ENCODE peak calls at places on chromosomes 6 and 20, in ten cellular contexts. C is bronchial epithelial cell, B is GM23338, H is cardiac fibroblast, O is HFFc6, V is endothelial cell, K is tibial nerve, Y is kidney, P is AG04450, M is GM20000. Z is an unnamed sample.

GRCh38 chr6:55916188-55916587 is 40.8 kb upstream of the BMP5 start:
- DNase-seq in B (no peak), M (no peak), V (no peak), P (no peak), H (peak; percentile 56), K (no peak), O (peak; percentile 31), Y (no peak), C (peak; percentile 26), Z (no peak)

GRCh38 chr6:85360794-85361642 is 88.9 kb upstream of the NT5E start:
- DNase-seq in M (no peak), K (peak; percentile 16), B (no peak), Y (no peak), V (no peak), P (peak; percentile 90), C (peak; percentile 99), O (peak; percentile 97), H (peak; percentile 96), Z (no peak)

GRCh38 chr6:111157412-111157811 is 70.1 kb downstream of the SLC16A10 start:
- DNase-seq in H (no peak), Y (no peak), K (no peak), M (no peak), V (no peak), C (no peak), P (no peak), B (no peak), O (no peak), Z (no peak)

GRCh38 chr6:63897952-63898351 is 262.4 kb downstream of the PHF3 start:
- DNase-seq in K (no peak), Y (no peak), M (no peak), C (no peak), P (no peak), O (no peak), H (peak; percentile 40), V (no peak), B (no peak), Z (no peak)

GRCh38 chr20:47432251-47433210 is 69.2 kb upstream of the NCOA3 start:
- DNase-seq in H (peak; percentile 40), C (peak; percentile 87), V (no peak), M (no peak), K (no peak), Y (peak; percentile 86), P (no peak), O (no peak), B (no peak), Z (no peak)

GRCh38 chr20:41616228-41616627 is 1.9 kb downstream of the CHD6 start:
- DNase-seq in M (no peak), O (no peak), Y (no peak), P (no peak), H (peak; percentile 10), B (no peak), C (peak; percentile 31), V (no peak), K (no peak), Z (no peak)

GRCh38 chr20:62795023-62795761 is 1.1 kb upstream of the MRGBP start:
- DNase-seq in V (peak; percentile 64), Y (no peak), B (peak; percentile 56), H (peak; percentile 47), P (no peak), M (peak; percentile 75), C (peak; percentile 37), K (peak; percentile 42), O (no peak), Z (no peak)

GRCh38 chr6:170132011-170132521 is 158.8 kb downstream of the DLL1 start:
- DNase-seq in C (no peak), O (no peak), H (no peak), P (no peak), V (no peak), Y (peak; percentile 55), K (no peak), B (no peak), M (peak; percentile 6), Z (no peak)

GRCh38 chr6:51093899-51094665 is 275.4 kb downstream of the TFAP2B start:
- DNase-seq in K (no peak), C (peak; percentile 5), V (no peak), H (no peak), M (no peak), O (no peak), B (no peak), Y (no peak), P (no peak), Z (no peak)

GRCh38 chr6:140480852-140481251 is 1106.4 kb upstream of the CITED2 start:
- DNase-seq in H (peak; percentile 62), O (no peak), M (no peak), C (peak; percentile 6), V (no peak), P (peak; percentile 32), B (no peak), K (peak; percentile 34), Y (no peak), Z (no peak)

GRCh38 chr6:52317841-52318581 is 33.5 kb upstream of the MCM3 start:
- DNase-seq in K (no peak), H (peak; percentile 69), C (peak; percentile 48), O (peak; percentile 60), V (no peak), B (no peak), M (peak; percentile 73), Y (no peak), P (peak; percentile 11), Z (no peak)

GRCh38 chr6:168180548-168181011 is 101.6 kb upstream of the FRMD1 start:
- DNase-seq in C (no peak), V (no peak), H (no peak), O (no peak), Y (no peak), P (no peak), B (peak; percentile 35), M (no peak), K (no peak), Z (no peak)

GRCh38 chr20:1786496-1786895 is 108.7 kb upstream of the SIRPA start:
- DNase-seq in K (no peak), H (no peak), C (no peak), M (no peak), V (no peak), B (no peak), P (no peak), Y (no peak), O (no peak), Z (no peak)

GRCh38 chr20:37511605-37512275 is 9.3 kb upstream of the NNAT start:
- DNase-seq in K (no peak), H (peak; percentile 62), V (no peak), M (no peak), C (peak; percentile 17), O (peak; percentile 84), Y (no peak), B (no peak), P (no peak), Z (no peak)

DNA sequence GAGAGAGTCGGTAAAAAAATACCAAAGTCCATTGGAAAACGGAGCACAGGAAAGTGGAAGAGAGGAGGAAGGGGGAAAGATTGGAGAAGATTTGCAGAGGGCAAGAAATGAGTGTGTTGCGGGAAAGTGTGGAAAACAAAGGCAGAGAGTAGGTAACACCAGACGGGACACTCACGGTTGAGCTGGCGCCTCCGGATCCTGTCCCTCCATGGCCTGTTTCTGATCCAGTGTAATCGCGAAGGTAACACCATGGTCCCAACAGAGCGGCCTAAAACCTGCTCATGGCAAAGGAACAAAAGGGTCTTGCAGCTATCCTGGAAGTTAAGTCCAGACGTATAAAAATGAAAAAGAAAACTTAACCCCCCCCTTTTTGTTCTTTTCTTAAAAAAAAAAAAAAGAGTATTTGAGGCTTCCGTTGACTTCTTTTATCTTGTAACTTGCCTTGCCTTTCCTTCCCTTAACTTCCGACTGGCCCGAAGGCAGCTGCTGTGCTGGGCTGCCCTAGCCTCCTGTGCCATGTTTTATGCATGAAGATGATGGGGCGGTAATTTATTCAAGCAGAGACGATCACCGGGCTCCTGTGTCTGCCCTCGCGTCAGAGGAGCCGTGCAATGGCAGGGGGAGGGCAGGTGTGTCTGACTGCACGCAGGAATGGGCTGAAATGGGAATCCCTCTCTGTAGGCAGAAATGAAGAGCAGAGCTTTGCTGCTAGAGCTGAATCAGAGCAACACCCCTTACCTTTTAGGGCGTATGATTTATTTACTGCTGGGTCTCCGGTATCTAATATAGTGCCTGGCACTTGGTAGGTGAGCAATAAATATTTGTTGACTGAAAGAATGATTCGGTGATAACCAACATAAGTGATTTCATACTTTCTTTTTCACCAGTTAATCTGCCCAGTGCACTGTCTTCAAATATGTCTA is 106.2 kb upstream of the RIPOR2 start:
- DNase-seq in Y (peak; percentile 75), H (no peak), P (no peak), B (peak; percentile 38), O (no peak), V (no peak), M (peak; percentile 21), K (no peak), C (no peak), Z (no peak)
- TF ChIP-seq CTCF in Y (no peak), H (no peak), P (no peak), B (no peak), O (no peak), V (no peak), M (no peak), K (no peak), C (no peak), Z (no peak)

GRCh38 chr6:69162811-69163210 is 527.7 kb downstream of the ADGRB3 start:
- DNase-seq in O (no peak), B (no peak), P (no peak), K (no peak), Y (no peak), C (peak; percentile 5), M (no peak), H (peak; percentile 4), V (no peak), Z (no peak)

GRCh38 chr6:69164564-69165252 is 529.6 kb downstream of the ADGRB3 start:
- DNase-seq in H (peak; percentile 16), C (no peak), O (no peak), Y (no peak), B (peak; percentile 75), M (no peak), K (no peak), V (no peak), P (no peak), Z (no peak)
- TF ChIP-seq CTCF in H (peak; percentile 35), C (no peak), O (peak; percentile 19), Y (no peak), B (peak; percentile 52), M (no peak), K (no peak), V (peak; percentile 65), P (peak; percentile 20), Z (peak; percentile 63)

GRCh38 chr6:132877003-132877402 is 62.6 kb downstream of the RPS12 start:
- DNase-seq in M (no peak), O (no peak), B (no peak), Y (no peak), C (no peak), H (no peak), P (no peak), V (no peak), K (no peak), Z (no peak)
- TF ChIP-seq CTCF in M (no peak), O (no peak), B (no peak), Y (no peak), C (no peak), H (no peak), P (no peak), V (no peak), K (no peak), Z (no peak)

DNA sequence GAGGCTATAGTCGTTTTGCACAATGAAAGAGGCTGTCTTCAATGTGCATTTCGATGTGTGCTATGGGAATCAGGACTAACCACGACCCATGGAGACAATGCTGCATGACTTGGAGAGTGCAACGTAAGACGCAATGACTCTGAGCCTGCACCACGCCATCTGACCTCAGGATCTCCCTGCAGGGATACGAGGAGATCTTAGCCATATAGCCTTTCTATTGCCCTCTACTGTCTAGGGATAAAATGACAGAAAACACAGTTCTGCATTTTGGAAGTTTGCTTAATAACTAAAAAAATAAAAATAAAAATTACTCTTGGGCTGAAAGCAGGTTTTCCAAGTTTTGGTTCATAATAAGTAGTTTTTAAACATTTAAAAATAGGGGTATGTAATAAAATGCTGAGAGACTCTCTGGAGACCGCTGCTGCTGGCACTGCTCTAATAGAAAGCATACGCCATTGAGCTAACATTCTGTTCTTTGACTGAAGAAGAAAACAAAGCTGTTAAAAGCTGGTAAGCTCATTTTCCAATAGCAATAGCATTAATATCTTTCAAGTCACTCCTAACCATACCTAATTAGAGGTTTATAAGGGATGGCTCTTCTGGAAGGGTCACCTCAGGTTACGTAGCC is 87.2 kb downstream of the PDE7B start:
- DNase-seq in K (no peak), B (peak; percentile 64), C (peak; percentile 31), Y (no peak), H (peak; percentile 85), O (no peak), V (no peak), P (no peak), M (peak; percentile 14), Z (no peak)
- TF ChIP-seq CTCF in K (peak; percentile 64), B (peak; percentile 59), C (peak; percentile 39), Y (peak; percentile 20), H (peak; percentile 47), O (peak; percentile 65), V (peak; percentile 15), P (peak; percentile 46), M (no peak), Z (peak; percentile 79)